ENCODE peak calls at places on chromosomes 16 and 17, in ten cellular contexts. One of them, this sample, is unnamed.
A peak's percentile ranks its signal among the peaks of the same experiment; 100 is the strongest.

GRCh38 chr17:41689497-41690299 is 1.0 kb downstream of the EIF1 start:
- DNase-seq in RCC 7860: peak; percentile 47
- DNase-seq in astrocyte of the cerebellum: peak; percentile 51
- DNase-seq in upper lobe of right lung: no peak
- DNase-seq in HT-29: peak; percentile 84
- DNase-seq in stimulated activated CD8-positive, alpha-beta memory T cell treated with anti-CD3 and anti-CD28 coated beads, Interleukin-4, amount 100 ng/mL, for 4 hours: peak; percentile 33
- DNase-seq in heart right ventricle: peak; percentile 47
- DNase-seq in neural progenitor cell: peak; percentile 72
- DNase-seq in cerebellar cortex: peak; percentile 53
- DNase-seq in NCI-H2081: peak; percentile 43
- DNase-seq in this sample: no peak

GRCh38 chr17:2975469-2975958 is 87.9 kb downstream of the OR1D5 start:
- DNase-seq in RCC 7860: peak; percentile 53
- DNase-seq in astrocyte of the cerebellum: no peak
- DNase-seq in upper lobe of right lung: peak; percentile 59
- DNase-seq in HT-29: peak; percentile 82
- DNase-seq in stimulated activated CD8-positive, alpha-beta memory T cell treated with anti-CD3 and anti-CD28 coated beads, Interleukin-4, amount 100 ng/mL, for 4 hours: no peak
- DNase-seq in heart right ventricle: no peak
- DNase-seq in neural progenitor cell: no peak
- DNase-seq in cerebellar cortex: no peak
- DNase-seq in NCI-H2081: peak; percentile 59
- DNase-seq in this sample: peak; percentile 91

GRCh38 chr17:71217769-71218168 is 903.1 kb upstream of the SOX9 start:
- DNase-seq in RCC 7860: peak; percentile 10
- DNase-seq in astrocyte of the cerebellum: no peak
- DNase-seq in upper lobe of right lung: no peak
- DNase-seq in HT-29: no peak
- DNase-seq in stimulated activated CD8-positive, alpha-beta memory T cell treated with anti-CD3 and anti-CD28 coated beads, Interleukin-4, amount 100 ng/mL, for 4 hours: no peak
- DNase-seq in heart right ventricle: no peak
- DNase-seq in neural progenitor cell: no peak
- DNase-seq in cerebellar cortex: no peak
- DNase-seq in NCI-H2081: no peak
- DNase-seq in this sample: no peak

GRCh38 chr17:11351479-11351878 is 110.5 kb downstream of the SHISA6 start:
- DNase-seq in RCC 7860: no peak
- DNase-seq in astrocyte of the cerebellum: no peak
- DNase-seq in upper lobe of right lung: no peak
- DNase-seq in HT-29: no peak
- DNase-seq in stimulated activated CD8-positive, alpha-beta memory T cell treated with anti-CD3 and anti-CD28 coated beads, Interleukin-4, amount 100 ng/mL, for 4 hours: no peak
- DNase-seq in heart right ventricle: no peak
- DNase-seq in neural progenitor cell: no peak
- DNase-seq in cerebellar cortex: no peak
- DNase-seq in NCI-H2081: no peak
- DNase-seq in this sample: no peak

GRCh38 chr17:72254808-72255449 is 134.1 kb downstream of the SOX9 start:
- DNase-seq in RCC 7860: no peak
- DNase-seq in astrocyte of the cerebellum: no peak
- DNase-seq in upper lobe of right lung: no peak
- DNase-seq in HT-29: no peak
- DNase-seq in stimulated activated CD8-positive, alpha-beta memory T cell treated with anti-CD3 and anti-CD28 coated beads, Interleukin-4, amount 100 ng/mL, for 4 hours: no peak
- DNase-seq in heart right ventricle: no peak
- DNase-seq in neural progenitor cell: no peak
- DNase-seq in cerebellar cortex: no peak
- DNase-seq in NCI-H2081: no peak
- DNase-seq in this sample: no peak

GRCh38 chr17:83101805-83102480 is 22.5 kb downstream of the METRNL start:
- DNase-seq in RCC 7860: peak; percentile 61
- DNase-seq in astrocyte of the cerebellum: no peak
- DNase-seq in upper lobe of right lung: peak; percentile 87
- DNase-seq in HT-29: peak; percentile 46
- DNase-seq in stimulated activated CD8-positive, alpha-beta memory T cell treated with anti-CD3 and anti-CD28 coated beads, Interleukin-4, amount 100 ng/mL, for 4 hours: no peak
- DNase-seq in heart right ventricle: no peak
- DNase-seq in neural progenitor cell: no peak
- DNase-seq in cerebellar cortex: no peak
- DNase-seq in NCI-H2081: no peak
- DNase-seq in this sample: no peak

GRCh38 chr16:85321856-85322271 is 209.6 kb upstream of the CIBAR2 start:
- DNase-seq in RCC 7860: no peak
- DNase-seq in astrocyte of the cerebellum: peak; percentile 94
- DNase-seq in upper lobe of right lung: peak; percentile 89
- DNase-seq in HT-29: peak; percentile 44
- DNase-seq in stimulated activated CD8-positive, alpha-beta memory T cell treated with anti-CD3 and anti-CD28 coated beads, Interleukin-4, amount 100 ng/mL, for 4 hours: no peak
- DNase-seq in heart right ventricle: peak; percentile 94
- DNase-seq in neural progenitor cell: no peak
- DNase-seq in cerebellar cortex: peak; percentile 85
- DNase-seq in NCI-H2081: no peak
- DNase-seq in this sample: no peak

GRCh38 chr17:30372755-30373154 is 6.0 kb upstream of the CPD start:
- DNase-seq in RCC 7860: peak; percentile 78
- DNase-seq in astrocyte of the cerebellum: no peak
- DNase-seq in upper lobe of right lung: no peak
- DNase-seq in HT-29: no peak
- DNase-seq in stimulated activated CD8-positive, alpha-beta memory T cell treated with anti-CD3 and anti-CD28 coated beads, Interleukin-4, amount 100 ng/mL, for 4 hours: no peak
- DNase-seq in heart right ventricle: no peak
- DNase-seq in neural progenitor cell: no peak
- DNase-seq in cerebellar cortex: no peak
- DNase-seq in NCI-H2081: no peak
- DNase-seq in this sample: no peak

GRCh38 chr17:59810894-59811153 is 81.9 kb downstream of the TUBD1 start:
- DNase-seq in RCC 7860: no peak
- DNase-seq in astrocyte of the cerebellum: no peak
- DNase-seq in upper lobe of right lung: no peak
- DNase-seq in HT-29: no peak
- DNase-seq in stimulated activated CD8-positive, alpha-beta memory T cell treated with anti-CD3 and anti-CD28 coated beads, Interleukin-4, amount 100 ng/mL, for 4 hours: no peak
- DNase-seq in heart right ventricle: no peak
- DNase-seq in neural progenitor cell: no peak
- DNase-seq in cerebellar cortex: no peak
- DNase-seq in NCI-H2081: no peak
- DNase-seq in this sample: no peak

GRCh38 chr17:80845121-80845862 is 146.3 kb upstream of the CHMP6 start:
- DNase-seq in RCC 7860: no peak
- DNase-seq in astrocyte of the cerebellum: no peak
- DNase-seq in upper lobe of right lung: peak; percentile 53
- DNase-seq in HT-29: no peak
- DNase-seq in stimulated activated CD8-positive, alpha-beta memory T cell treated with anti-CD3 and anti-CD28 coated beads, Interleukin-4, amount 100 ng/mL, for 4 hours: no peak
- DNase-seq in heart right ventricle: no peak
- DNase-seq in neural progenitor cell: no peak
- DNase-seq in cerebellar cortex: no peak
- DNase-seq in NCI-H2081: no peak
- DNase-seq in this sample: no peak

GRCh38 chr17:41624208-41625101 is at the start of gene KRT17:
- DNase-seq in RCC 7860: no peak
- DNase-seq in astrocyte of the cerebellum: no peak
- DNase-seq in upper lobe of right lung: peak; percentile 68
- DNase-seq in HT-29: peak; percentile 77
- DNase-seq in stimulated activated CD8-positive, alpha-beta memory T cell treated with anti-CD3 and anti-CD28 coated beads, Interleukin-4, amount 100 ng/mL, for 4 hours: no peak
- DNase-seq in heart right ventricle: no peak
- DNase-seq in neural progenitor cell: no peak
- DNase-seq in cerebellar cortex: no peak
- DNase-seq in NCI-H2081: no peak
- DNase-seq in this sample: no peak

GRCh38 chr16:35207059-35207999 is 1747.9 kb downstream of the TP53TG3F start:
- DNase-seq in RCC 7860: no peak
- DNase-seq in astrocyte of the cerebellum: no peak
- DNase-seq in upper lobe of right lung: peak; percentile 52
- DNase-seq in HT-29: no peak
- DNase-seq in stimulated activated CD8-positive, alpha-beta memory T cell treated with anti-CD3 and anti-CD28 coated beads, Interleukin-4, amount 100 ng/mL, for 4 hours: no peak
- DNase-seq in heart right ventricle: peak; percentile 11
- DNase-seq in neural progenitor cell: no peak
- DNase-seq in cerebellar cortex: no peak
- DNase-seq in NCI-H2081: no peak
- DNase-seq in this sample: peak; percentile 96

GRCh38 chr17:58960068-58960467 is 146.6 kb downstream of the TRIM37 start:
- DNase-seq in RCC 7860: peak; percentile 40
- DNase-seq in astrocyte of the cerebellum: peak; percentile 82
- DNase-seq in upper lobe of right lung: no peak
- DNase-seq in HT-29: peak; percentile 74
- DNase-seq in stimulated activated CD8-positive, alpha-beta memory T cell treated with anti-CD3 and anti-CD28 coated beads, Interleukin-4, amount 100 ng/mL, for 4 hours: no peak
- DNase-seq in heart right ventricle: no peak
- DNase-seq in neural progenitor cell: no peak
- DNase-seq in cerebellar cortex: peak; percentile 48
- DNase-seq in NCI-H2081: no peak
- DNase-seq in this sample: no peak

GRCh38 chr17:29240477-29240876 is 6.2 kb upstream of the CRYBA1 start:
- DNase-seq in RCC 7860: no peak
- DNase-seq in astrocyte of the cerebellum: no peak
- DNase-seq in upper lobe of right lung: no peak
- DNase-seq in HT-29: no peak
- DNase-seq in stimulated activated CD8-positive, alpha-beta memory T cell treated with anti-CD3 and anti-CD28 coated beads, Interleukin-4, amount 100 ng/mL, for 4 hours: no peak
- DNase-seq in heart right ventricle: no peak
- DNase-seq in neural progenitor cell: peak; percentile 46
- DNase-seq in cerebellar cortex: no peak
- DNase-seq in NCI-H2081: no peak
- DNase-seq in this sample: no peak

GRCh38 chr17:58617563-58617962 is 74.3 kb downstream of the TEX14 start:
- DNase-seq in RCC 7860: no peak
- DNase-seq in astrocyte of the cerebellum: no peak
- DNase-seq in upper lobe of right lung: no peak
- DNase-seq in HT-29: no peak
- DNase-seq in stimulated activated CD8-positive, alpha-beta memory T cell treated with anti-CD3 and anti-CD28 coated beads, Interleukin-4, amount 100 ng/mL, for 4 hours: no peak
- DNase-seq in heart right ventricle: no peak
- DNase-seq in neural progenitor cell: no peak
- DNase-seq in cerebellar cortex: no peak
- DNase-seq in NCI-H2081: no peak
- DNase-seq in this sample: no peak

GRCh38 chr16:51409001-51409675 is 258.1 kb upstream of the SALL1 start:
- DNase-seq in RCC 7860: peak; percentile 53
- DNase-seq in astrocyte of the cerebellum: no peak
- DNase-seq in upper lobe of right lung: no peak
- DNase-seq in HT-29: peak; percentile 4
- DNase-seq in stimulated activated CD8-positive, alpha-beta memory T cell treated with anti-CD3 and anti-CD28 coated beads, Interleukin-4, amount 100 ng/mL, for 4 hours: no peak
- DNase-seq in heart right ventricle: no peak
- DNase-seq in neural progenitor cell: no peak
- DNase-seq in cerebellar cortex: no peak
- DNase-seq in NCI-H2081: no peak
- DNase-seq in this sample: no peak

GRCh38 chr17:63405741-63406261 is 40.3 kb downstream of the CYB561 start:
- DNase-seq in RCC 7860: peak; percentile 69
- DNase-seq in astrocyte of the cerebellum: peak; percentile 62
- DNase-seq in upper lobe of right lung: no peak
- DNase-seq in HT-29: peak; percentile 81
- DNase-seq in stimulated activated CD8-positive, alpha-beta memory T cell treated with anti-CD3 and anti-CD28 coated beads, Interleukin-4, amount 100 ng/mL, for 4 hours: no peak
- DNase-seq in heart right ventricle: no peak
- DNase-seq in neural progenitor cell: peak; percentile 75
- DNase-seq in cerebellar cortex: peak; percentile 59
- DNase-seq in NCI-H2081: peak; percentile 15
- DNase-seq in this sample: no peak

GRCh38 chr17:28345420-28346198 is 10.0 kb downstream of the TNFAIP1 start:
- DNase-seq in RCC 7860: peak; percentile 9
- DNase-seq in astrocyte of the cerebellum: no peak
- DNase-seq in upper lobe of right lung: no peak
- DNase-seq in HT-29: no peak
- DNase-seq in stimulated activated CD8-positive, alpha-beta memory T cell treated with anti-CD3 and anti-CD28 coated beads, Interleukin-4, amount 100 ng/mL, for 4 hours: no peak
- DNase-seq in heart right ventricle: peak; percentile 57
- DNase-seq in neural progenitor cell: no peak
- DNase-seq in cerebellar cortex: no peak
- DNase-seq in NCI-H2081: no peak
- DNase-seq in this sample: no peak

GRCh38 chr17:44077595-44077909 is 7.0 kb downstream of the G6PC3 start:
- DNase-seq in RCC 7860: no peak
- DNase-seq in astrocyte of the cerebellum: no peak
- DNase-seq in upper lobe of right lung: peak; percentile 57
- DNase-seq in HT-29: no peak
- DNase-seq in stimulated activated CD8-positive, alpha-beta memory T cell treated with anti-CD3 and anti-CD28 coated beads, Interleukin-4, amount 100 ng/mL, for 4 hours: no peak
- DNase-seq in heart right ventricle: no peak
- DNase-seq in neural progenitor cell: no peak
- DNase-seq in cerebellar cortex: no peak
- DNase-seq in NCI-H2081: no peak
- DNase-seq in this sample: no peak

GRCh38 chr17:6147054-6147453 is 76.9 kb downstream of the WSCD1 start:
- DNase-seq in RCC 7860: no peak
- DNase-seq in astrocyte of the cerebellum: no peak
- DNase-seq in upper lobe of right lung: no peak
- DNase-seq in HT-29: no peak
- DNase-seq in stimulated activated CD8-positive, alpha-beta memory T cell treated with anti-CD3 and anti-CD28 coated beads, Interleukin-4, amount 100 ng/mL, for 4 hours: no peak
- DNase-seq in heart right ventricle: no peak
- DNase-seq in neural progenitor cell: peak; percentile 50
- DNase-seq in cerebellar cortex: no peak
- DNase-seq in NCI-H2081: no peak
- DNase-seq in this sample: no peak

GRCh38 chr16:79093554-79093967 is 507.0 kb downstream of the MAF start:
- DNase-seq in RCC 7860: no peak
- DNase-seq in astrocyte of the cerebellum: no peak
- DNase-seq in upper lobe of right lung: peak; percentile 68
- DNase-seq in HT-29: no peak
- DNase-seq in stimulated activated CD8-positive, alpha-beta memory T cell treated with anti-CD3 and anti-CD28 coated beads, Interleukin-4, amount 100 ng/mL, for 4 hours: no peak
- DNase-seq in heart right ventricle: peak; percentile 23
- DNase-seq in neural progenitor cell: no peak
- DNase-seq in cerebellar cortex: no peak
- DNase-seq in NCI-H2081: no peak
- DNase-seq in this sample: no peak

GRCh38 chr16:9602201-9602600 is 510.8 kb downstream of the HAPSTR1 start:
- DNase-seq in RCC 7860: no peak
- DNase-seq in astrocyte of the cerebellum: no peak
- DNase-seq in upper lobe of right lung: no peak
- DNase-seq in HT-29: no peak
- DNase-seq in stimulated activated CD8-positive, alpha-beta memory T cell treated with anti-CD3 and anti-CD28 coated beads, Interleukin-4, amount 100 ng/mL, for 4 hours: no peak
- DNase-seq in heart right ventricle: no peak
- DNase-seq in neural progenitor cell: no peak
- DNase-seq in cerebellar cortex: no peak
- DNase-seq in NCI-H2081: no peak
- DNase-seq in this sample: no peak

GRCh38 chr16:22317001-22317530 is 19.9 kb downstream of the POLR3E start:
- DNase-seq in RCC 7860: no peak
- DNase-seq in astrocyte of the cerebellum: no peak
- DNase-seq in upper lobe of right lung: peak; percentile 57
- DNase-seq in HT-29: no peak
- DNase-seq in stimulated activated CD8-positive, alpha-beta memory T cell treated with anti-CD3 and anti-CD28 coated beads, Interleukin-4, amount 100 ng/mL, for 4 hours: no peak
- DNase-seq in heart right ventricle: no peak
- DNase-seq in neural progenitor cell: no peak
- DNase-seq in cerebellar cortex: no peak
- DNase-seq in NCI-H2081: no peak
- DNase-seq in this sample: no peak

GRCh38 chr17:32794533-32795246 is 82.2 kb downstream of the MYO1D start:
- DNase-seq in RCC 7860: no peak
- DNase-seq in astrocyte of the cerebellum: no peak
- DNase-seq in upper lobe of right lung: no peak
- DNase-seq in HT-29: peak; percentile 82
- DNase-seq in stimulated activated CD8-positive, alpha-beta memory T cell treated with anti-CD3 and anti-CD28 coated beads, Interleukin-4, amount 100 ng/mL, for 4 hours: no peak
- DNase-seq in heart right ventricle: no peak
- DNase-seq in neural progenitor cell: no peak
- DNase-seq in cerebellar cortex: no peak
- DNase-seq in NCI-H2081: no peak
- DNase-seq in this sample: no peak

GRCh38 chr17:72511874-72512273 is 391.1 kb downstream of the SOX9 start:
- DNase-seq in RCC 7860: no peak
- DNase-seq in astrocyte of the cerebellum: no peak
- DNase-seq in upper lobe of right lung: no peak
- DNase-seq in HT-29: no peak
- DNase-seq in stimulated activated CD8-positive, alpha-beta memory T cell treated with anti-CD3 and anti-CD28 coated beads, Interleukin-4, amount 100 ng/mL, for 4 hours: no peak
- DNase-seq in heart right ventricle: no peak
- DNase-seq in neural progenitor cell: no peak
- DNase-seq in cerebellar cortex: no peak
- DNase-seq in NCI-H2081: no peak
- DNase-seq in this sample: no peak

GRCh38 chr17:76531501-76532038 is 5.9 kb downstream of the CYGB start:
- DNase-seq in RCC 7860: no peak
- DNase-seq in astrocyte of the cerebellum: no peak
- DNase-seq in upper lobe of right lung: no peak
- DNase-seq in HT-29: no peak
- DNase-seq in stimulated activated CD8-positive, alpha-beta memory T cell treated with anti-CD3 and anti-CD28 coated beads, Interleukin-4, amount 100 ng/mL, for 4 hours: no peak
- DNase-seq in heart right ventricle: no peak
- DNase-seq in neural progenitor cell: no peak
- DNase-seq in cerebellar cortex: no peak
- DNase-seq in NCI-H2081: no peak
- DNase-seq in this sample: no peak

GRCh38 chr16:57741660-57742191 is 6.2 kb downstream of the KATNB1 start:
- DNase-seq in RCC 7860: no peak
- DNase-seq in astrocyte of the cerebellum: no peak
- DNase-seq in upper lobe of right lung: no peak
- DNase-seq in HT-29: no peak
- DNase-seq in stimulated activated CD8-positive, alpha-beta memory T cell treated with anti-CD3 and anti-CD28 coated beads, Interleukin-4, amount 100 ng/mL, for 4 hours: no peak
- DNase-seq in heart right ventricle: no peak
- DNase-seq in neural progenitor cell: no peak
- DNase-seq in cerebellar cortex: peak; percentile 20
- DNase-seq in NCI-H2081: no peak
- DNase-seq in this sample: no peak

GRCh38 chr16:47986031-47986430 is 169.8 kb downstream of the ABCC12 start:
- DNase-seq in RCC 7860: no peak
- DNase-seq in astrocyte of the cerebellum: no peak
- DNase-seq in upper lobe of right lung: no peak
- DNase-seq in HT-29: no peak
- DNase-seq in stimulated activated CD8-positive, alpha-beta memory T cell treated with anti-CD3 and anti-CD28 coated beads, Interleukin-4, amount 100 ng/mL, for 4 hours: no peak
- DNase-seq in heart right ventricle: no peak
- DNase-seq in neural progenitor cell: no peak
- DNase-seq in cerebellar cortex: no peak
- DNase-seq in NCI-H2081: no peak
- DNase-seq in this sample: no peak